ENCODE peak calls at places on chromosome 10, in four cellular contexts. One of them, this sample, is unnamed.

GRCh38 chr10:36677170-36677768 is 448.1 kb upstream of the ANKRD30A start:
- DNase-seq in SK-N-SH: no peak
- DNase-seq in GM12878: no peak
- DNase-seq in HepG2: no peak
- DNase-seq in this sample: no peak

GRCh38 chr10:131019696-131020095 is 291.8 kb downstream of the TCERG1L start:
- DNase-seq in GM12878: no peak
- DNase-seq in HepG2: no peak
- DNase-seq in SK-N-SH: no peak
- DNase-seq in this sample: no peak

GRCh38 chr10:18340496-18341051 is 200.3 kb downstream of the CACNB2 start:
- DNase-seq in HepG2: no peak
- DNase-seq in SK-N-SH: no peak
- DNase-seq in GM12878: no peak
- DNase-seq in this sample: no peak

GRCh38 chr10:131693766-131694165 is 207.0 kb upstream of the PPP2R2D start:
- DNase-seq in SK-N-SH: no peak
- DNase-seq in GM12878: no peak
- DNase-seq in HepG2: no peak
- DNase-seq in this sample: no peak

GRCh38 chr10:6053816-6054581 is 8.2 kb downstream of the IL2RA start:
- DNase-seq in SK-N-SH: no peak
- DNase-seq in GM12878: no peak
- DNase-seq in HepG2: peak; percentile 71
- DNase-seq in this sample: no peak

GRCh38 chr10:96369890-96370574 is 11.2 kb upstream of the OPALIN start:
- DNase-seq in GM12878: no peak
- DNase-seq in HepG2: no peak
- DNase-seq in SK-N-SH: no peak
- DNase-seq in this sample: peak; percentile 57

GRCh38 chr10:12965571-12965970 is 35.9 kb downstream of the CCDC3 start:
- DNase-seq in GM12878: no peak
- DNase-seq in SK-N-SH: no peak
- DNase-seq in HepG2: no peak
- DNase-seq in this sample: no peak

GRCh38 chr10:128084364-128084763 is 41.9 kb downstream of the MKI67 start:
- DNase-seq in GM12878: no peak
- DNase-seq in HepG2: no peak
- DNase-seq in SK-N-SH: no peak
- DNase-seq in this sample: no peak

GRCh38 chr10:18949391-18949790 is 99.2 kb upstream of the MALRD1 start:
- DNase-seq in GM12878: no peak
- DNase-seq in SK-N-SH: no peak
- DNase-seq in HepG2: no peak
- DNase-seq in this sample: no peak

GRCh38 chr10:74851834-74852233 is 25.4 kb downstream of the KAT6B start:
- DNase-seq in HepG2: no peak
- DNase-seq in SK-N-SH: no peak
- DNase-seq in GM12878: no peak
- DNase-seq in this sample: no peak

GRCh38 chr10:127013696-127014095 is 108.5 kb downstream of the DOCK1 start:
- DNase-seq in HepG2: no peak
- DNase-seq in SK-N-SH: no peak
- DNase-seq in GM12878: no peak
- DNase-seq in this sample: no peak

GRCh38 chr10:133015816-133016462 is 71.8 kb upstream of the ADGRA1 start:
- DNase-seq in GM12878: no peak
- DNase-seq in SK-N-SH: no peak
- DNase-seq in HepG2: no peak
- DNase-seq in this sample: no peak

GRCh38 chr10:113893570-113893969 is 39.1 kb downstream of the NHLRC2 start:
- DNase-seq in SK-N-SH: no peak
- DNase-seq in HepG2: no peak
- DNase-seq in GM12878: no peak
- DNase-seq in this sample: no peak

GRCh38 chr10:97168645-97169044 is 17.1 kb downstream of the SLIT1 start:
- DNase-seq in GM12878: no peak
- DNase-seq in HepG2: no peak
- DNase-seq in SK-N-SH: no peak
- DNase-seq in this sample: no peak

GRCh38 chr10:132688580-132689420 is 97.1 kb downstream of the NKX6-2 start:
- DNase-seq in GM12878: no peak
- DNase-seq in HepG2: no peak
- DNase-seq in SK-N-SH: no peak
- DNase-seq in this sample: no peak

GRCh38 chr10:114925675-114926204 is 12.3 kb upstream of the TRUB1 start:
- DNase-seq in GM12878: no peak
- DNase-seq in SK-N-SH: no peak
- DNase-seq in HepG2: no peak
- DNase-seq in this sample: no peak

GRCh38 chr10:30818854-30819253 is 189.3 kb upstream of the LYZL2 start:
- DNase-seq in GM12878: no peak
- DNase-seq in HepG2: no peak
- DNase-seq in SK-N-SH: no peak
- DNase-seq in this sample: no peak

GRCh38 chr10:57627642-57628178 is 640.0 kb downstream of the IPMK start:
- DNase-seq in SK-N-SH: no peak
- DNase-seq in GM12878: no peak
- DNase-seq in HepG2: no peak
- DNase-seq in this sample: no peak

GRCh38 chr10:110989016-110989415 is 69.6 kb downstream of the SHOC2 start:
- DNase-seq in HepG2: no peak
- DNase-seq in SK-N-SH: no peak
- DNase-seq in GM12878: no peak
- DNase-seq in this sample: no peak

GRCh38 chr10:1007583-1007982 is 18.1 kb downstream of the IDI2 start:
- DNase-seq in HepG2: no peak
- DNase-seq in SK-N-SH: no peak
- DNase-seq in GM12878: no peak
- DNase-seq in this sample: no peak

GRCh38 chr10:18880530-18880929 is 168.1 kb upstream of the MALRD1 start:
- DNase-seq in GM12878: no peak
- DNase-seq in HepG2: no peak
- DNase-seq in SK-N-SH: no peak
- DNase-seq in this sample: peak; percentile 34

GRCh38 chr10:120691623-120692022 is 159.5 kb upstream of the WDR11 start:
- DNase-seq in HepG2: no peak
- DNase-seq in GM12878: no peak
- DNase-seq in SK-N-SH: no peak
- DNase-seq in this sample: no peak

GRCh38 chr10:94199565-94199964 is 163.2 kb downstream of the NOC3L start:
- DNase-seq in HepG2: no peak
- DNase-seq in SK-N-SH: no peak
- DNase-seq in GM12878: no peak
- DNase-seq in this sample: no peak

GRCh38 chr10:104300002-104300735 is 31.2 kb downstream of the GSTO2 start:
- DNase-seq in SK-N-SH: no peak
- DNase-seq in HepG2: no peak
- DNase-seq in GM12878: no peak
- DNase-seq in this sample: peak; percentile 24

GRCh38 chr10:94785211-94785610 is 22.7 kb downstream of the CYP2C19 start:
- DNase-seq in HepG2: no peak
- DNase-seq in GM12878: no peak
- DNase-seq in SK-N-SH: no peak
- DNase-seq in this sample: no peak

GRCh38 chr10:60517805-60518204 is 128.1 kb upstream of the ANK3 start:
- DNase-seq in GM12878: no peak
- DNase-seq in HepG2: no peak
- DNase-seq in SK-N-SH: no peak
- DNase-seq in this sample: no peak

GRCh38 chr10:114661212-114661611 is 3.1 kb upstream of the ABLIM1 start:
- DNase-seq in SK-N-SH: no peak
- DNase-seq in HepG2: no peak
- DNase-seq in GM12878: no peak
- DNase-seq in this sample: no peak

GRCh38 chr10:90337316-90337715 is 520.5 kb downstream of the HTR7 start:
- DNase-seq in GM12878: no peak
- DNase-seq in SK-N-SH: no peak
- DNase-seq in HepG2: no peak
- DNase-seq in this sample: no peak

GRCh38 chr10:91590904-91591791 is 41.7 kb downstream of the PPP1R3C start:
- DNase-seq in SK-N-SH: peak; percentile 73
- DNase-seq in GM12878: no peak
- DNase-seq in HepG2: no peak
- DNase-seq in this sample: peak; percentile 91

GRCh38 chr10:90222372-90222771 is 521.0 kb downstream of the KIF20B start:
- DNase-seq in SK-N-SH: no peak
- DNase-seq in GM12878: no peak
- DNase-seq in HepG2: no peak
- DNase-seq in this sample: no peak

GRCh38 chr10:36048236-36048635 is 406.1 kb upstream of the FZD8 start:
- DNase-seq in SK-N-SH: no peak
- DNase-seq in GM12878: no peak
- DNase-seq in HepG2: no peak
- DNase-seq in this sample: no peak

GRCh38 chr10:120556164-120556532 is 99.1 kb downstream of the PLPP4 start:
- DNase-seq in GM12878: no peak
- DNase-seq in HepG2: no peak
- DNase-seq in SK-N-SH: no peak
- DNase-seq in this sample: no peak

GRCh38 chr10:64396105-64396504 is 874.9 kb downstream of the REEP3 start:
- DNase-seq in SK-N-SH: no peak
- DNase-seq in GM12878: no peak
- DNase-seq in HepG2: no peak
- DNase-seq in this sample: no peak

GRCh38 chr10:13617146-13617545 is 30.4 kb downstream of the PRPF18 start:
- DNase-seq in SK-N-SH: no peak
- DNase-seq in GM12878: no peak
- DNase-seq in HepG2: no peak
- DNase-seq in this sample: no peak

GRCh38 chr10:11212285-11212684 is 194.6 kb downstream of the CELF2 start:
- DNase-seq in GM12878: no peak
- DNase-seq in HepG2: no peak
- DNase-seq in SK-N-SH: no peak
- DNase-seq in this sample: no peak

GRCh38 chr10:83122336-83122735 is 1017.0 kb upstream of the GHITM start:
- DNase-seq in GM12878: no peak
- DNase-seq in HepG2: no peak
- DNase-seq in SK-N-SH: no peak
- DNase-seq in this sample: no peak

GRCh38 chr10:97852277-97852676 is 2.6 kb downstream of the GOLGA7B start:
- DNase-seq in SK-N-SH: no peak
- DNase-seq in GM12878: no peak
- DNase-seq in HepG2: no peak
- DNase-seq in this sample: no peak

DNA sequence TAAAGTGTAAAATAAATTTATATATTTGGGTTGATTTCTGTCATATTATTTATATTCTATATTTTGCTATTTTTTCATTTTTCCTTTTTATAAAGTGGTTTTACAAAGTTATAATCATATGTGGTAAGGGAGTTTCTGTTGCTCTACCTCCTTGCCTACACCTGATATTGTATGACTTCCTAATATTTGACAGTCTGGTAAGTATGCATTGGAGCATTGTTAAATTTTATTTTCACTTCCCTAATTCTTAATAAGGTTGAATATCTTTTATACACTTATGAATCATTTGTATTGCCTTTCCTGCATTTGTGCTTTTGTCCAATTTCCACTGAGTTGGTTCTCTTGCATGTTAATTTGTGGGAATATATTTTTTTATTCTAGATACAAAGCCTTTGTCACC is 492.4 kb downstream of the GRID1 start:
- DNase-seq in HepG2: no peak
- DNase-seq in SK-N-SH: no peak
- DNase-seq in GM12878: no peak
- DNase-seq in this sample: no peak
- TF ChIP-seq USF2 in HepG2: no peak
- TF ChIP-seq USF2 in SK-N-SH: no peak
- TF ChIP-seq USF2 in GM12878: no peak
- TF ChIP-seq USF2 in this sample: no peak

DNA sequence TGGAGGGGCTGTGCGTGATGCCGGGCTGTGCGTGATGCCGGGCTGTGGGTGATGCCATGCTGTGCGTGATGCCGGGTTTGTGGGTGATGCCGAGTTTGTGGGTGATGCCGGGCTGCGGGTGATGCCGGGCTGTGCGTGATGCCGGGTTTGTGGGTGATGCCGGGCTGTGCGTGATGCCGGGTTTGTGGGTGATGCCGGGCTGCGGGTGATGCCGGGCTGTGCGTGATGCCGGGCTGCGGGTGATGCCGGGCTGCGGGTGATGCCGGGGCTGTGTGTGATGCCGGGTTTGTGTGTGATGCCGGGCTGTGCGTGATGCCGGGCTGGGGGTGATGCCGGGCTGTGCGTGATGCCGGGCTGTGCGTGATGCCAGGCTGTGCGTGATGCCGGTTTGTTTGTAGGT is 128.9 kb downstream of the FAM53B start:
- DNase-seq in SK-N-SH: no peak
- DNase-seq in HepG2: no peak
- DNase-seq in GM12878: no peak
- DNase-seq in this sample: no peak
- TF ChIP-seq PBX3 in SK-N-SH: no peak
- TF ChIP-seq PBX3 in HepG2: no peak
- TF ChIP-seq PBX3 in GM12878: no peak
- TF ChIP-seq PBX3 in this sample: no peak

DNA sequence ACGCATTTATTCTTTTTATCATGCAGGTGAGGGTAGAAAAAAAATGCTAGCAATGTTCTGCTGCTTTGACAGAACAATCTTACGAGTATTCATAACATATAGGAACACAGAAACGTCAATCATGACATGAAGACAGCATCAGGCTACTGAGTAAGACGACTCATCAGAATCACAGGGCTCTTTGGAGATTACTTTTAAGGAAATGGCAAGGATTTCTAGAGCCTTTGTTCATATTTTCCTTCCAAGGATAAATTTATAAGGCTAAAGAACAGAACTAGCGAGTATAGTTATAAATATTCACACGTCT is 39.8 kb upstream of the DNAJC1 start:
- DNase-seq in HepG2: no peak
- DNase-seq in GM12878: no peak
- DNase-seq in SK-N-SH: no peak
- DNase-seq in this sample: no peak
- TF ChIP-seq EP300 in HepG2: no peak
- TF ChIP-seq EP300 in GM12878: no peak
- TF ChIP-seq EP300 in SK-N-SH: no peak
- TF ChIP-seq EP300 in this sample: no peak

GRCh38 chr10:34513636-34514035 is 301.5 kb downstream of the PARD3 start:
- DNase-seq in GM12878: no peak
- DNase-seq in SK-N-SH: no peak
- DNase-seq in HepG2: peak; percentile 9
- DNase-seq in this sample: no peak
- TF ChIP-seq USF2 in GM12878: no peak
- TF ChIP-seq USF2 in SK-N-SH: no peak
- TF ChIP-seq USF2 in HepG2: no peak
- TF ChIP-seq USF2 in this sample: no peak

GRCh38 chr10:71044720-71045119 is 156.4 kb upstream of the PCBD1 start:
- DNase-seq in SK-N-SH: no peak
- DNase-seq in HepG2: no peak
- DNase-seq in GM12878: no peak
- DNase-seq in this sample: no peak
- TF ChIP-seq PBX3 in SK-N-SH: no peak
- TF ChIP-seq PBX3 in HepG2: no peak
- TF ChIP-seq PBX3 in GM12878: no peak
- TF ChIP-seq PBX3 in this sample: no peak

This sample was measured in A549.